ENCODE peak calls at places on chromosomes 6 and 20, in four cellular contexts. D is right lobe of liver, L is body of pancreas, P is heart left ventricle. H is an unnamed sample.

GRCh38 chr20:33671573-33672288 is 2.5 kb downstream of the NECAB3 start:
- DNase-seq in L (no peak), P (no peak), D (no peak), H (no peak)

GRCh38 chr6:56540950-56541600 is 101.6 kb downstream of the DST start:
- DNase-seq in P (no peak), D (no peak), L (peak), H (no peak)

GRCh38 chr6:4153514-4153985 is 18.2 kb upstream of the ECI2 start:
- DNase-seq in L (no peak), D (no peak), P (no peak), H (no peak)

GRCh38 chr6:111926731-111927302 is 53.6 kb upstream of the FYN start:
- DNase-seq in D (no peak), P (no peak), L (no peak), H (no peak)

GRCh38 chr20:44642203-44643153 is 9.0 kb downstream of the ADA start:
- DNase-seq in L (peak), D (peak), P (peak), H (no peak)

GRCh38 chr6:11535801-11536230 is 1.7 kb upstream of the TMEM170B start:
- DNase-seq in P (no peak), D (no peak), L (peak), H (no peak)

GRCh38 chr20:21920231-21920630 is 214.8 kb downstream of the PAX1 start:
- DNase-seq in D (no peak), L (no peak), P (no peak), H (no peak)

GRCh38 chr6:40389176-40389767 is 197.9 kb downstream of the LRFN2 start:
- DNase-seq in D (no peak), P (no peak), L (no peak), H (no peak)

GRCh38 chr6:90217621-90218496 is 78.8 kb downstream of the BACH2 start:
- DNase-seq in D (peak), L (peak), P (peak), H (no peak)

GRCh38 chr6:82614518-82614917 is 250.9 kb downstream of the TPBG start:
- DNase-seq in L (no peak), D (no peak), P (no peak), H (no peak)

GRCh38 chr20:17749979-17750721 is 50.4 kb downstream of the BANF2 start:
- DNase-seq in L (peak), P (peak), D (peak), H (no peak)

GRCh38 chr20:32585011-32585518 is at the start of gene NOL4L:
- DNase-seq in D (no peak), P (no peak), L (no peak), H (no peak)

GRCh38 chr20:47792021-47792618 is 6.8 kb upstream of the SULF2 start:
- DNase-seq in P (peak), D (no peak), L (peak), H (no peak)

GRCh38 chr6:161393839-161394364 is 120.0 kb upstream of the AGPAT4 start:
- DNase-seq in D (no peak), L (peak), P (no peak), H (peak)

GRCh38 chr6:22026160-22026678 is 270.6 kb downstream of the PRL start:
- DNase-seq in L (no peak), D (no peak), P (no peak), H (no peak)

GRCh38 chr6:22024973-22025467 is 271.8 kb downstream of the PRL start:
- DNase-seq in D (no peak), L (no peak), P (no peak), H (no peak)

GRCh38 chr6:22027226-22027725 is 269.6 kb downstream of the PRL start:
- DNase-seq in P (no peak), D (no peak), L (no peak), H (no peak)

GRCh38 chr6:22024004-22024403 is 272.8 kb downstream of the PRL start:
- DNase-seq in L (no peak), P (no peak), D (no peak), H (no peak)

DNA sequence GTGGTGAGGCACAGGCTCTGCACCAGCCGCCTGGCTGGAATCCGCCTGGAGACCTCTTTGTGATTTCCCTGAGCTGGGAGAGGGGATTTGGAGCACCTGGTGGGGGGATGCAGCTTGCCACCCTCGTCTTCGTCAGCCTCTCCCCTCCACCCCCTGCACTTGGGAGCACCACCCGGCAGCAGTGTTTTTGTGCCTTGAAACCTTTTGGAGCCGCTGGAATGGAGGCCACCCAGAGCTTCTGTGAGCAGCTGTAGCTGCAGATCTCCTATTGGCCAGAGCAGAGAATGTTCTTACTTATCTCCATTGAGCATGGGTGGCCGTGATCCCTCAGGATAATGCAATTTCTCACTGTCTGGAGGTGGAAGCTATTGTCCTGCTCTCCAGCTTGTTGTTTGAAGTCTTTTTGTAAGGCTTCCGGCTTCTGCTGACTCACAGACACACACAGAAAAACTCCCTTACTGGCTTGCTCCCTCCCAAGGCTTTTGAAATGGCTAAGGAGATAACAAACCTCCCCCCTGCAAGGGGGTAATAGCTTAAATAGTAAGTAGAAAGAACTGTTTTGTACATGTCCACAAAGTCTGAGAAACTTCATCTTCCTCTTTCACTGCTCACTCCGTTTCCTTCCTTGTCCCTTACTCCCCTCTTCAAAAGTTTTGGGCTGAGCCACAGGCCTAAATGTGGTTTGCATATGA is 271.2 kb downstream of the PRL start:
- DNase-seq in L (peak), P (no peak), D (no peak), H (no peak)
- TF ChIP-seq POLR2A in L (no peak), P (no peak), D (no peak), H (no peak)

GRCh38 chr6:117829594-117830319 is 77.3 kb upstream of the SLC35F1 start:
- DNase-seq in P (peak), L (no peak), D (no peak), H (no peak)
- H3K27ac ChIP-seq in P (no peak), L (no peak), D (no peak), H (no peak)

DNA sequence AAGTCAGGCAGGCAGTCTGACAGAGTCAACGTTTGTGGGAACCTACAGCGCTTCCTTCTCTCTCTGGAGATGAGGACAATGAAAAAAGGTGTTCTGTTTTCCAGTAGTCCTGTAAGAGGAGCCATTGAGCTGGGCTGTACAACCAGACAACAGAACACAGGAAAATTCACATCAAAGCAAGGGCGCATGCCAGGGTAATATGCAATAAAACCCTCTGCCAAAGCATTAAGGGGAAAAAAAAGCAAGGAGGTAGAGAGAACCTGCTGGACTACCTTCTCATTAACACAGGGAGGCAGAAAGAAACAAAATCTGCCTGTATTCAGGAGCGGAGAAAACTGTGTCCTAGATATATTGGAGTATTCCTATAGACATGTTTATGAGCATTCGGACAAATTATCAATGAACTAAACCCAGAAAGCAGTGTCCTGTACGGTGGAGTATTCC is 1.3 kb downstream of the RNF24 start:
- DNase-seq in P (no peak), D (no peak), L (peak), H (no peak)
- TF ChIP-seq CTCF in P (peak), D (peak), L (peak), H (peak)

GRCh38 chr6:53483423-53484353 is 61.2 kb downstream of the GCLC start:
- DNase-seq in P (peak), L (peak), D (peak), H (no peak)

GRCh38 chr6:53487080-53487479 is 57.8 kb downstream of the GCLC start:
- DNase-seq in L (no peak), P (no peak), D (no peak), H (no peak)

GRCh38 chr6:53484409-53485280 is 60.3 kb downstream of the GCLC start:
- DNase-seq in L (peak), P (no peak), D (peak), H (peak)

GRCh38 chr6:53481328-53481727 is 63.6 kb downstream of the GCLC start:
- DNase-seq in L (no peak), P (no peak), D (no peak), H (no peak)

DNA sequence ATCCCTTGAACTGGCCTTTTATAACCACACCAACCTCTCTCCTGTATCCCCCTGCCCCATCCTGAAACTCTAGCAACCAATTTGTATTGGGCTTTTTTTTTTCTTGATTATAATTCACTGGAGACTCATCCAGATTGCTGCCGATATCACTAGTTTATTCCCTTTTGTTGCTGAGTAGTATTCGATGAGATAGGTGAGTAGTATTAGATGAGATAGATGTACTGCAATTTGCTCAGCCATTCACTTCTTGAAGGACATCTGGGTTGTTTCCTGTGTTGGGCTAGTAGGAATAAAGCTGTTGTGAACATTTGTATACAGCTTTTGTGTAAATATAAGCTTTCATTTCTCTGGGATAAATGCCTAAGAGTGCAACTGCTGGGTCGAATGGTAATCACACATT is 58.2 kb downstream of the GCLC start:
- DNase-seq in D (no peak), P (no peak), L (no peak), H (no peak)
- TF ChIP-seq POLR2A in D (no peak), P (no peak), L (no peak), H (no peak)